ENCODE peak calls at places on chromosomes 5 and 9, in six cellular contexts. N is lung, S is tibial nerve, F is body of pancreas, P is stomach, Z is ascending aorta. T is an unnamed sample.

GRCh38 chr5:5497132-5497748 is 74.8 kb downstream of the ICE1 start:
- DNase-seq in N (peak), S (peak), F (peak), P (no peak), Z (no peak), T (peak)

GRCh38 chr5:133260715-133261114 is 208.9 kb downstream of the HSPA4 start:
- DNase-seq in N (no peak), S (no peak), F (no peak), P (no peak), Z (no peak), T (no peak)

GRCh38 chr9:136397643-136398042 is 2.3 kb downstream of the SNAPC4 start:
- DNase-seq in N (no peak), S (no peak), F (no peak), P (no peak), Z (no peak), T (no peak)

GRCh38 chr5:1666812-1667588 is 132.6 kb downstream of the MRPL36 start:
- DNase-seq in N (peak), S (no peak), F (peak), P (peak), Z (no peak), T (no peak)

GRCh38 chr5:172145870-172146747 is 41.9 kb downstream of the STK10 start:
- DNase-seq in N (no peak), S (no peak), F (no peak), P (no peak), Z (no peak), T (no peak)

GRCh38 chr9:4147476-4148214 is 152.2 kb downstream of the GLIS3 start:
- DNase-seq in N (no peak), S (no peak), F (peak), P (no peak), Z (no peak), T (peak)

GRCh38 chr9:34428325-34428958 is 29.9 kb downstream of the FAM219A start:
- DNase-seq in N (no peak), S (no peak), F (no peak), P (peak), Z (no peak), T (peak)

GRCh38 chr5:138490648-138491283 is 25.5 kb downstream of the EGR1 start:
- DNase-seq in N (no peak), S (no peak), F (no peak), P (no peak), Z (no peak), T (no peak)

GRCh38 chr5:1800470-1801060 is 642 bp upstream of the NDUFS6 start:
- DNase-seq in N (no peak), S (no peak), F (no peak), P (no peak), Z (no peak), T (peak)

GRCh38 chr5:109558364-109558763 is 131.4 kb upstream of the MAN2A1 start:
- DNase-seq in N (no peak), S (no peak), F (no peak), P (no peak), Z (no peak), T (peak)

GRCh38 chr5:66171349-66172344 is 27.5 kb downstream of the SREK1 start:
- DNase-seq in N (no peak), S (peak), F (peak), P (no peak), Z (no peak), T (peak)

GRCh38 chr5:77590347-77590746 is 48.2 kb downstream of the OTP start:
- DNase-seq in N (no peak), S (no peak), F (no peak), P (no peak), Z (no peak), T (no peak)

GRCh38 chr9:134568756-134569155 is 72.8 kb upstream of the COL5A1 start:
- DNase-seq in N (no peak), S (no peak), F (no peak), P (no peak), Z (no peak), T (no peak)
- TF ChIP-seq CTCF in N (no peak), S (no peak), F (no peak), P (no peak), Z (no peak), T (no peak)

GRCh38 chr9:124869986-124870560 is 8.1 kb downstream of the ARPC5L start:
- DNase-seq in N (peak), S (no peak), F (peak), P (peak), Z (no peak), T (peak)

GRCh38 chr9:124869466-124869985 is 7.6 kb downstream of the ARPC5L start:
- DNase-seq in N (no peak), S (no peak), F (no peak), P (peak), Z (no peak), T (no peak)

GRCh38 chr9:124870723-124871122 is 8.8 kb downstream of the ARPC5L start:
- DNase-seq in N (no peak), S (no peak), F (no peak), P (no peak), Z (no peak), T (no peak)

GRCh38 chr9:124868511-124869465 is 6.9 kb downstream of the ARPC5L start:
- DNase-seq in N (peak), S (peak), F (peak), P (peak), Z (peak), T (peak)

DNA sequence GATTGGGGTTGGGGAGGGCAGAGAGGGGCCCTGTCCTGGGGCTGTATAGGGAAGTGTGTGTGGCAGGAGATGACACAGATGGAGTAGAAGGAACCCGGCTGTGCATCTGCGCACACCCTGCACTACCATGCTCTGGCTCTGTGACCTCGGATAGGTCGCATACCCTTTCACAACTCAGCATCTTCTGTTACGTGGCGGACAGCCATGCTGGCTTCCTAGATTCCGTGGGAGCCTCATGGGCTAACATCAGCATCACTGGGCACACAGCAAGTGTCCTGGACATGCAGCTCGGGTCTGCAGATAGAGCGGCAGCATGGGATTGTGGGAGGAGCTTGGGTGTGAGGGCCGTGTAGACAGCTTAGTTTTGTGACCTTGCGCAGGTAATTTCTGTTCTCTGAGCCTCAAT is 9.2 kb downstream of the ARPC5L start:
- DNase-seq in N (no peak), S (no peak), F (no peak), P (no peak), Z (no peak), T (no peak)
- H3K4me3 ChIP-seq in N (no peak), S (no peak), F (no peak), P (no peak), Z (no peak), T (no peak)

DNA sequence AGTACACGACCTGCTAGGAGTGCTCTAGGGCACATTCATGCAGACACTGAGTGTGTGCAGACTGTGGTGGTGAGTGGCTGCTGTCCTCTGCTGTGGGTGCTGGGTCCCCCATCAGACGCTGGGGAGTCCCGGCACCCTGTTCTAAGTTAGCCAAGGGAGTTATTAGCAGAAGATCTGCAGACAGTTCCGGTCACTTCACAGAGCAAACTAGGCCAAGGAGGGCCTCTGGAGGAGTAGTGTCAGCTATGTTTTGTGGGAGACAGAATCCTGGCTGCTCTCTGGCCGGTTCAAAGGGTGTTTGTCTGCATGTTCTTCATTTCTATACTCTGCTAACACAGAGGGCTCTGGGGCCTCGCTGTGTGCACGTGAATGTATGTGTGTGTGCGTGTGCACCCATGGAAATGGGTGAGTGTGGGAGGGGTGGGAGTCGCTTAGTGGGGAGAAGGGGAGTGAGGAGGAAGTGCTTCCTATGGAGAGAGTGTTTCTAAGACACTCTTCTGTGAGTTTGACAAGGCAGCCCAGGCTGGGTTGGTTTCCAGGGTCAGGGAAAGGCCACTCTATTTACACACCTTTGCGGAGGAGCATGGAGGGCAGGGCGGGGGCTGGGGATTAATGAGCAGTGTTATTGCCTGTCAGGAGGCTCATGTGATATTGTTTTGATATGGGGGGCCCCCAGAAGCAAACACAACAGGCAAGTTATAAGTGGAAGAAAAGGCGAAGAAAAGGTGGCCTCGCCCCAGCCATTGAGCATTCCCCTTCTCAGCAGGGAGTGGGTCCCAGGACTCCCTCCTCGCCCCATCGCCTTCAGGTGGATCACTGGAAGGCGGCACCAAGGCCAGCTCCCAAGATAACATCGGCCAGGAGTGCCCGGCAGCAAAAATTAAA is 68.9 kb downstream of the MACROH2A1 start:
- DNase-seq in N (no peak), S (no peak), F (no peak), P (no peak), Z (no peak), T (no peak)
- TF ChIP-seq CTCF in N (no peak), S (no peak), F (no peak), P (no peak), Z (no peak), T (no peak)

GRCh38 chr9:109781086-109781485 is 1.1 kb downstream of the PALM2AKAP2 start:
- DNase-seq in N (no peak), S (no peak), F (no peak), P (no peak), Z (no peak), T (no peak)
- H3K4me3 ChIP-seq in N (no peak), S (peak), F (no peak), P (peak), Z (peak), T (peak)